ENCODE peak calls at places on chromosomes 5 and 9, in seven cellular contexts. One of them, this sample, is unnamed.

GRCh38 chr5:81212211-81212687 is 20.9 kb upstream of the CKMT2 start:
- DNase-seq in GM12878: peak; percentile 51
- DNase-seq in K562: no peak
- DNase-seq in HepG2: no peak
- DNase-seq in SK-N-SH: no peak
- DNase-seq in H1: no peak
- DNase-seq in HCT116: no peak
- DNase-seq in this sample: no peak

GRCh38 chr9:127910613-127911205 is 6.1 kb downstream of the ST6GALNAC4 start:
- DNase-seq in HCT116: no peak
- DNase-seq in H1: no peak
- DNase-seq in K562: no peak
- DNase-seq in GM12878: no peak
- DNase-seq in HepG2: no peak
- DNase-seq in SK-N-SH: no peak
- DNase-seq in this sample: peak; percentile 76

GRCh38 chr5:151234476-151235238 is 10.8 kb upstream of the CCDC69 start:
- DNase-seq in SK-N-SH: no peak
- DNase-seq in HCT116: no peak
- DNase-seq in HepG2: peak; percentile 85
- DNase-seq in K562: no peak
- DNase-seq in GM12878: no peak
- DNase-seq in H1: no peak
- DNase-seq in this sample: no peak

GRCh38 chr9:105385372-105385985 is 62.4 kb upstream of the FSD1L start:
- DNase-seq in H1: no peak
- DNase-seq in SK-N-SH: no peak
- DNase-seq in HepG2: no peak
- DNase-seq in GM12878: peak; percentile 27
- DNase-seq in K562: no peak
- DNase-seq in HCT116: no peak
- DNase-seq in this sample: peak; percentile 15

GRCh38 chr9:72883867-72884266 is 69.0 kb downstream of the ALDH1A1 start:
- DNase-seq in SK-N-SH: no peak
- DNase-seq in H1: no peak
- DNase-seq in GM12878: no peak
- DNase-seq in HepG2: no peak
- DNase-seq in HCT116: no peak
- DNase-seq in K562: no peak
- DNase-seq in this sample: no peak

GRCh38 chr5:133354323-133355161 is 257.8 kb downstream of the FSTL4 start:
- DNase-seq in HCT116: no peak
- DNase-seq in GM12878: no peak
- DNase-seq in K562: no peak
- DNase-seq in H1: no peak
- DNase-seq in SK-N-SH: peak; percentile 58
- DNase-seq in HepG2: no peak
- DNase-seq in this sample: no peak

GRCh38 chr9:125529589-125530515 is 177.2 kb downstream of the MAPKAP1 start:
- DNase-seq in K562: no peak
- DNase-seq in SK-N-SH: no peak
- DNase-seq in H1: no peak
- DNase-seq in HCT116: no peak
- DNase-seq in HepG2: no peak
- DNase-seq in GM12878: peak; percentile 57
- DNase-seq in this sample: no peak

GRCh38 chr9:79975471-79976316 is 403.9 kb downstream of the TLE4 start:
- DNase-seq in HCT116: no peak
- DNase-seq in K562: no peak
- DNase-seq in HepG2: no peak
- DNase-seq in SK-N-SH: no peak
- DNase-seq in H1: no peak
- DNase-seq in GM12878: no peak
- DNase-seq in this sample: no peak

GRCh38 chr9:92432350-92432749 is 8.1 kb upstream of the OMD start:
- DNase-seq in HepG2: no peak
- DNase-seq in SK-N-SH: no peak
- DNase-seq in H1: no peak
- DNase-seq in HCT116: no peak
- DNase-seq in K562: no peak
- DNase-seq in GM12878: no peak
- DNase-seq in this sample: no peak

GRCh38 chr9:124343533-124344290 is 71.5 kb downstream of the PSMB7 start:
- DNase-seq in H1: no peak
- DNase-seq in GM12878: no peak
- DNase-seq in SK-N-SH: no peak
- DNase-seq in HCT116: no peak
- DNase-seq in K562: no peak
- DNase-seq in HepG2: no peak
- DNase-seq in this sample: no peak

GRCh38 chr5:149271717-149272558 is at the start of gene AFAP1L1:
- DNase-seq in HepG2: peak; percentile 6
- DNase-seq in H1: no peak
- DNase-seq in K562: peak; percentile 19
- DNase-seq in GM12878: no peak
- DNase-seq in HCT116: peak; percentile 23
- DNase-seq in SK-N-SH: peak; percentile 89
- DNase-seq in this sample: peak; percentile 48

GRCh38 chr9:2616726-2617377 is 4.7 kb upstream of the VLDLR start:
- DNase-seq in H1: no peak
- DNase-seq in HepG2: no peak
- DNase-seq in HCT116: no peak
- DNase-seq in SK-N-SH: no peak
- DNase-seq in GM12878: peak; percentile 41
- DNase-seq in K562: no peak
- DNase-seq in this sample: no peak

GRCh38 chr5:181111010-181111409 is 20.0 kb downstream of the OR2V1 start:
- DNase-seq in SK-N-SH: no peak
- DNase-seq in HepG2: no peak
- DNase-seq in HCT116: no peak
- DNase-seq in K562: no peak
- DNase-seq in H1: no peak
- DNase-seq in GM12878: no peak
- DNase-seq in this sample: no peak

GRCh38 chr9:111843971-111844370 is 49.2 kb upstream of the SHOC1 start:
- DNase-seq in H1: no peak
- DNase-seq in GM12878: no peak
- DNase-seq in HCT116: no peak
- DNase-seq in SK-N-SH: no peak
- DNase-seq in K562: no peak
- DNase-seq in HepG2: no peak
- DNase-seq in this sample: peak; percentile 60

GRCh38 chr5:143311955-143312354 is 91.5 kb downstream of the NR3C1 start:
- DNase-seq in K562: no peak
- DNase-seq in HepG2: no peak
- DNase-seq in GM12878: no peak
- DNase-seq in SK-N-SH: no peak
- DNase-seq in H1: no peak
- DNase-seq in HCT116: no peak
- DNase-seq in this sample: no peak

GRCh38 chr9:126116351-126117157 is 210.1 kb upstream of the MVB12B start:
- DNase-seq in HepG2: no peak
- DNase-seq in GM12878: no peak
- DNase-seq in H1: no peak
- DNase-seq in SK-N-SH: peak; percentile 2
- DNase-seq in K562: no peak
- DNase-seq in HCT116: no peak
- DNase-seq in this sample: no peak

GRCh38 chr5:16784843-16785791 is 151.0 kb downstream of the MYO10 start:
- DNase-seq in K562: no peak
- DNase-seq in SK-N-SH: no peak
- DNase-seq in H1: no peak
- DNase-seq in HepG2: no peak
- DNase-seq in GM12878: peak; percentile 77
- DNase-seq in HCT116: no peak
- DNase-seq in this sample: no peak

GRCh38 chr5:65925601-65926275 is 637 bp upstream of the ERBIN start:
- DNase-seq in HCT116: peak; percentile 47
- DNase-seq in K562: peak; percentile 89
- DNase-seq in H1: no peak
- DNase-seq in SK-N-SH: peak; percentile 96
- DNase-seq in GM12878: no peak
- DNase-seq in HepG2: peak; percentile 74
- DNase-seq in this sample: peak; percentile 88

GRCh38 chr5:77304388-77304787 is 93.9 kb downstream of the PDE8B start:
- DNase-seq in GM12878: no peak
- DNase-seq in HepG2: no peak
- DNase-seq in HCT116: no peak
- DNase-seq in SK-N-SH: no peak
- DNase-seq in K562: no peak
- DNase-seq in H1: no peak
- DNase-seq in this sample: no peak

GRCh38 chr5:66987949-66988838 is 208.4 kb downstream of the CD180 start:
- DNase-seq in SK-N-SH: peak; percentile 39
- DNase-seq in HCT116: no peak
- DNase-seq in HepG2: peak; percentile 36
- DNase-seq in H1: no peak
- DNase-seq in K562: peak; percentile 45
- DNase-seq in GM12878: no peak
- DNase-seq in this sample: peak; percentile 52

DNA sequence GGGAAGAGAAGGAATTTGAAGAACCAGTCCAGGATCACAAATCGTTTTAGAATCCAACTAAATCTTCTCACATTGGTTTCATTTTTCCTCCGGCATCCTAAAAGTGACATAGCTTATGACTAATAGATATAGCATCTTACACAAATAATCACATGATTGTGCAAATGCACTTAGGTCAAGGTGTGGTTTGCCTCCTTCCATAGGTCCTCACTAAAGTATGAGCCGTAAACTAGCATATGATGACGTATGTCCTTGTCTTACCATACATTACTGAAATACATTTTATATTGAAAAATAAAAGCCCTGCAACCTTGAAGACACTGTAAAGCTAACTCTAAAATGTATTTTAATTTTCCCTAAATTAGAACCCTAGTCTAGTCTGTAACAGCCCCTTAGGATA is 362.7 kb upstream of the ADAMTS16 start:
- DNase-seq in HCT116: no peak
- DNase-seq in GM12878: no peak
- DNase-seq in K562: no peak
- DNase-seq in H1: no peak
- DNase-seq in HepG2: no peak
- DNase-seq in SK-N-SH: no peak
- DNase-seq in this sample: no peak
- TF ChIP-seq JUND in HCT116: no peak
- TF ChIP-seq JUND in GM12878: no peak
- TF ChIP-seq JUND in K562: no peak
- TF ChIP-seq JUND in H1: no peak
- TF ChIP-seq JUND in HepG2: no peak
- TF ChIP-seq JUND in SK-N-SH: no peak
- TF ChIP-seq JUND in this sample: no peak

DNA sequence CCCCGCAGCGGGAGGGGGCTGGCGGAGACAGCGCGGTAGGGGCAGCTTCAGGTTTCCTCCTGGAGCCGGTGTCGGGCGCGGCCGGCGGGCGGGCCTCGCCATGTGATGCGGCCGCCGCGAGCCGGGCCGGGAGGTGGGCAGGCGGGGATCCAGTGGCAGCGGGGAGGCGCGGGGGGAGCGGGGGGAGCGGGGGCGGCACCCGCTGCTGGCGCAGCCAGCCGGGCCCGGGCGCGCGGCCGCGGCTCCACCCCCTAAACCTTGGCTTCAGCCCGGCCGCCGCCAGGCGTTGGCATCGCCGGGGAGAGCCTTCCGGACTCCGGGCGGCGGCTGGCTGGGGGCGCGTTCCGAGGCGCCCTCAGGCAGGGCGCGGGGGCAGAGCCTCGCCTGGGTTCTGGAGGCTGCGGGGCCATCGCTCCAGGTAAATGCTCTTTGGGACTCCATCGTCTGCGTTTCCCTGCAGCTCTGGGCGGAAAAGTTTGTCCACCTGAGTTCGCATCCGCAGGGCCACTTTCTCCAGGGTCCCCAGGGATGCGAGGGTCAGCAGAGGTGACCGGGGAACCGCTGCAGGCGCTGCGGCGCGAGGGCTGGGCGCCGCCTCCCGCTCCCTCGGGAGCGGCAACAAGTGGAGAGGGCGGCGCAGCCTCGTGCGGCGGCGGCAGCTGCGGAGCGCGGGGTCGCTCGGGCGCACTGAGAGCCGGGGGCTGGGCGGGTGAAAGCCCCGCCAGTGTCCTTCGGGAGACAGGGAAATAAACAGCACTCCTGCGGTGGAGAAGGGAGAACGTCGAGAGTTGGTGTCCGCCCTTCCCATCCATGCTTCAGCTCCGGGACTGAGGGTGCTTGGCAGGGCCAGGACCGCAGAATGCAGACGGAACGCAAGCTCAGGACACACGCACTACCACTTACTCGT is at the start of gene ARHGEF28:
- DNase-seq in HCT116: no peak
- DNase-seq in SK-N-SH: peak; percentile 92
- DNase-seq in K562: peak; percentile 16
- DNase-seq in HepG2: peak; percentile 49
- DNase-seq in GM12878: no peak
- DNase-seq in H1: no peak
- DNase-seq in this sample: peak; percentile 87
- TF ChIP-seq JUND in HCT116: no peak
- TF ChIP-seq JUND in SK-N-SH: no peak
- TF ChIP-seq JUND in K562: no peak
- TF ChIP-seq JUND in HepG2: no peak
- TF ChIP-seq JUND in GM12878: no peak
- TF ChIP-seq JUND in H1: no peak
- TF ChIP-seq JUND in this sample: no peak

GRCh38 chr9:137787786-137788505 is 89.6 kb upstream of the CACNA1B start:
- DNase-seq in HepG2: no peak
- DNase-seq in K562: no peak
- DNase-seq in GM12878: no peak
- DNase-seq in SK-N-SH: no peak
- DNase-seq in H1: no peak
- DNase-seq in HCT116: no peak
- DNase-seq in this sample: no peak

GRCh38 chr9:137789295-137789895 is 88.2 kb upstream of the CACNA1B start:
- DNase-seq in H1: no peak
- DNase-seq in HepG2: peak; percentile 79
- DNase-seq in K562: no peak
- DNase-seq in GM12878: no peak
- DNase-seq in SK-N-SH: no peak
- DNase-seq in HCT116: no peak
- DNase-seq in this sample: no peak

GRCh38 chr9:137787376-137787775 is 90.2 kb upstream of the CACNA1B start:
- DNase-seq in K562: no peak
- DNase-seq in GM12878: no peak
- DNase-seq in HCT116: no peak
- DNase-seq in H1: no peak
- DNase-seq in HepG2: no peak
- DNase-seq in SK-N-SH: no peak
- DNase-seq in this sample: no peak

GRCh38 chr9:137786511-137786920 is 91.1 kb upstream of the CACNA1B start:
- DNase-seq in HepG2: no peak
- DNase-seq in H1: no peak
- DNase-seq in HCT116: no peak
- DNase-seq in GM12878: no peak
- DNase-seq in K562: no peak
- DNase-seq in SK-N-SH: no peak
- DNase-seq in this sample: no peak

GRCh38 chr9:137788561-137789294 is 88.9 kb upstream of the CACNA1B start:
- DNase-seq in K562: no peak
- DNase-seq in HepG2: no peak
- DNase-seq in GM12878: no peak
- DNase-seq in HCT116: no peak
- DNase-seq in H1: no peak
- DNase-seq in SK-N-SH: no peak
- DNase-seq in this sample: no peak
- TF ChIP-seq JUND in K562: no peak
- TF ChIP-seq JUND in HepG2: no peak
- TF ChIP-seq JUND in GM12878: no peak
- TF ChIP-seq JUND in HCT116: no peak
- TF ChIP-seq JUND in H1: no peak
- TF ChIP-seq JUND in SK-N-SH: no peak
- TF ChIP-seq JUND in this sample: no peak

GRCh38 chr5:140996055-140996454 is 29.8 kb downstream of the PCDHAC2 start:
- DNase-seq in HCT116: no peak
- DNase-seq in H1: no peak
- DNase-seq in SK-N-SH: no peak
- DNase-seq in K562: no peak
- DNase-seq in GM12878: no peak
- DNase-seq in HepG2: no peak
- DNase-seq in this sample: no peak
- TF ChIP-seq JUND in HCT116: no peak
- TF ChIP-seq JUND in H1: no peak
- TF ChIP-seq JUND in SK-N-SH: no peak
- TF ChIP-seq JUND in K562: no peak
- TF ChIP-seq JUND in GM12878: no peak
- TF ChIP-seq JUND in HepG2: no peak
- TF ChIP-seq JUND in this sample: no peak

This sample was measured in T47D.